ENCODE peak calls at places on chromosomes 13 and 19, in ten cellular contexts. P is NCI-H1694; S is activated CD4-positive, CD25-positive, alpha-beta regulatory T cell treated with anti-CD3 and anti-CD28 coated beads, Interleukin-2, amount 50 U/mL, for 72 hours; N is activated gamma-delta T cell; U is cortex of kidney; J is sciatic nerve; K is T-cell; H is activated naive CD8-positive, alpha-beta T cell treated with anti-CD3 and anti-CD28 coated beads, Interleukin-2, amount 50 U/mL, for 24 hours; E is AG09309; Z is WERI-Rb-1. V is an unnamed sample.

GRCh38 chr19:39563408-39563807 is 23.4 kb upstream of the EID2 start:
- DNase-seq in P (no peak), S (no peak), N (no peak), U (no peak), J (no peak), K (no peak), H (no peak), E (no peak), Z (peak), V (no peak)

GRCh38 chr13:40113644-40114304 is 458.3 kb downstream of the COG6 start:
- DNase-seq in P (no peak), S (no peak), N (no peak), U (no peak), J (no peak), K (no peak), H (no peak), E (peak), Z (no peak), V (no peak)

GRCh38 chr19:6271721-6272410 is 7.9 kb downstream of the MLLT1 start:
- DNase-seq in P (no peak), S (no peak), N (no peak), U (no peak), J (peak), K (no peak), H (no peak), E (peak), Z (peak), V (no peak)

GRCh38 chr13:40272776-40273139 is 393.7 kb downstream of the FOXO1 start:
- DNase-seq in P (no peak), S (no peak), N (no peak), U (no peak), J (no peak), K (no peak), H (no peak), E (no peak), Z (no peak), V (no peak)

GRCh38 chr13:75788494-75788991 is 152.4 kb downstream of the LMO7 start:
- DNase-seq in P (no peak), S (no peak), N (no peak), U (no peak), J (no peak), K (no peak), H (no peak), E (peak), Z (no peak), V (no peak)

GRCh38 chr13:113053376-113053775 is 52.2 kb upstream of the F7 start:
- DNase-seq in P (no peak), S (no peak), N (no peak), U (no peak), J (no peak), K (no peak), H (no peak), E (no peak), Z (no peak), V (no peak)

GRCh38 chr13:110187501-110188161 is 119.3 kb downstream of the COL4A1 start:
- DNase-seq in P (no peak), S (no peak), N (no peak), U (no peak), J (no peak), K (no peak), H (no peak), E (peak), Z (no peak), V (peak)

GRCh38 chr19:5314012-5314906 is 26.4 kb downstream of the PTPRS start:
- DNase-seq in P (no peak), S (no peak), N (no peak), U (no peak), J (no peak), K (no peak), H (no peak), E (no peak), Z (no peak), V (no peak)

GRCh38 chr19:38228491-38229439 is 4.7 kb upstream of the DPF1 start:
- DNase-seq in P (peak), S (no peak), N (no peak), U (no peak), J (no peak), K (no peak), H (no peak), E (no peak), Z (peak), V (no peak)

GRCh38 chr19:44757057-44757734 is 8.7 kb downstream of the BCL3 start:
- DNase-seq in P (no peak), S (no peak), N (no peak), U (no peak), J (peak), K (no peak), H (no peak), E (no peak), Z (no peak), V (no peak)

GRCh38 chr19:17450264-17451075 is 2.0 kb upstream of the TMEM221 start:
- DNase-seq in P (no peak), S (no peak), N (no peak), U (no peak), J (no peak), K (no peak), H (peak), E (no peak), Z (no peak), V (no peak)

GRCh38 chr19:1282588-1283206 is 3.0 kb upstream of the EFNA2 start:
- DNase-seq in P (no peak), S (no peak), N (no peak), U (no peak), J (no peak), K (no peak), H (no peak), E (no peak), Z (no peak), V (no peak)

GRCh38 chr19:3760871-3761361 is 576 bp downstream of the APBA3 start:
- DNase-seq in P (no peak), S (no peak), N (no peak), U (no peak), J (no peak), K (peak), H (peak), E (no peak), Z (no peak), V (no peak)

GRCh38 chr13:99987180-99988047 is 5.8 kb downstream of the ZIC2 start:
- DNase-seq in P (no peak), S (no peak), N (no peak), U (no peak), J (no peak), K (no peak), H (no peak), E (no peak), Z (no peak), V (no peak)

GRCh38 chr13:47038196-47038595 is 141.3 kb upstream of the HTR2A start:
- DNase-seq in P (no peak), S (no peak), N (no peak), U (no peak), J (no peak), K (no peak), H (no peak), E (no peak), Z (no peak), V (no peak)

GRCh38 chr19:46390866-46391265 is 22.5 kb downstream of the CCDC8 start:
- DNase-seq in P (no peak), S (no peak), N (no peak), U (no peak), J (no peak), K (no peak), H (no peak), E (no peak), Z (no peak), V (no peak)

GRCh38 chr13:29847501-29847983 is 2.9 kb downstream of the UBL3 start:
- DNase-seq in P (no peak), S (no peak), N (no peak), U (no peak), J (no peak), K (no peak), H (no peak), E (no peak), Z (no peak), V (no peak)

GRCh38 chr19:50517704-50518075 is 4.0 kb upstream of the ASPDH start:
- DNase-seq in P (no peak), S (no peak), N (no peak), U (no peak), J (no peak), K (no peak), H (no peak), E (no peak), Z (no peak), V (no peak)

GRCh38 chr19:5594521-5594950 is 26.8 kb upstream of the TINCR start:
- DNase-seq in P (no peak), S (no peak), N (no peak), U (no peak), J (no peak), K (no peak), H (no peak), E (no peak), Z (no peak), V (no peak)

GRCh38 chr13:28819046-28819747 is 942 bp upstream of the MTUS2 start:
- DNase-seq in P (no peak), S (no peak), N (no peak), U (no peak), J (no peak), K (no peak), H (no peak), E (no peak), Z (no peak), V (no peak)

GRCh38 chr13:36323951-36324566 is 22.1 kb downstream of the SPART start:
- DNase-seq in P (no peak), S (no peak), N (no peak), U (no peak), J (no peak), K (no peak), H (no peak), E (peak), Z (no peak), V (no peak)

GRCh38 chr13:77781804-77782203 is 84.3 kb downstream of the SLAIN1 start:
- DNase-seq in P (no peak), S (no peak), N (no peak), U (no peak), J (no peak), K (no peak), H (no peak), E (no peak), Z (no peak), V (no peak)

GRCh38 chr19:35290381-35291135 is 1.4 kb upstream of the MAG start:
- DNase-seq in P (no peak), S (no peak), N (no peak), U (no peak), J (no peak), K (no peak), H (no peak), E (no peak), Z (no peak), V (no peak)

GRCh38 chr19:5403968-5404640 is 51.1 kb upstream of the ZNRF4 start:
- DNase-seq in P (no peak), S (peak), N (no peak), U (no peak), J (peak), K (peak), H (peak), E (peak), Z (no peak), V (peak)

GRCh38 chr13:98216135-98216565 is 39.1 kb upstream of the RNF113B start:
- DNase-seq in P (no peak), S (no peak), N (no peak), U (no peak), J (no peak), K (no peak), H (no peak), E (no peak), Z (no peak), V (peak)

GRCh38 chr13:33453911-33454310 is 168.4 kb upstream of the STARD13 start:
- DNase-seq in P (no peak), S (no peak), N (no peak), U (no peak), J (no peak), K (no peak), H (no peak), E (no peak), Z (no peak), V (no peak)

GRCh38 chr13:32969516-32969941 is 46.7 kb upstream of the KL start:
- DNase-seq in P (no peak), S (no peak), N (no peak), U (no peak), J (no peak), K (no peak), H (no peak), E (peak), Z (no peak), V (peak)

GRCh38 chr13:73133536-73133935 is 74.7 kb downstream of the KLF5 start:
- DNase-seq in P (no peak), S (no peak), N (no peak), U (no peak), J (no peak), K (no peak), H (no peak), E (no peak), Z (no peak), V (no peak)

GRCh38 chr13:59601993-59602392 is 561.7 kb downstream of the DIAPH3 start:
- DNase-seq in P (no peak), S (no peak), N (no peak), U (no peak), J (no peak), K (no peak), H (no peak), E (no peak), Z (no peak), V (no peak)

GRCh38 chr19:55158848-55159793 is 1.6 kb upstream of the TNNI3 start:
- DNase-seq in P (no peak), S (no peak), N (no peak), U (no peak), J (no peak), K (no peak), H (no peak), E (no peak), Z (no peak), V (no peak)

GRCh38 chr13:94617389-94618000 is 15.8 kb downstream of the GPR180 start:
- DNase-seq in P (peak), S (no peak), N (no peak), U (no peak), J (no peak), K (peak), H (no peak), E (no peak), Z (no peak), V (no peak)

GRCh38 chr13:79392882-79393563 is 13.0 kb downstream of the RBM26 start:
- DNase-seq in P (no peak), S (no peak), N (no peak), U (no peak), J (no peak), K (no peak), H (no peak), E (no peak), Z (no peak), V (no peak)

GRCh38 chr13:31032574-31033095 is 100.2 kb downstream of the TEX26 start:
- DNase-seq in P (no peak), S (no peak), N (no peak), U (no peak), J (no peak), K (no peak), H (no peak), E (no peak), Z (no peak), V (no peak)

GRCh38 chr13:47454986-47455385 is 546.1 kb downstream of the SUCLA2 start:
- DNase-seq in P (no peak), S (no peak), N (no peak), U (no peak), J (no peak), K (no peak), H (no peak), E (peak), Z (no peak), V (no peak)

V was measured in brain pericyte.